ENCODE peak calls at places on chromosomes 1 and 21, in seven cellular contexts. One of them, this sample, is unnamed.

GRCh38 chr1:36179220-36179600 is 23.2 kb downstream of the MAP7D1 start:
- DNase-seq in stimulated activated CD8-positive, alpha-beta memory T cell treated with anti-CD3 and anti-CD28 coated beads, Interleukin-7, amount 100 ng/mL, for 1 hour: no peak
- DNase-seq in activated naive CD4-positive, alpha-beta T cell treated with anti-CD3 and anti-CD28 coated beads for 36 hours: no peak
- DNase-seq in left cardiac atrium: no peak
- DNase-seq in kidney tubule cell: no peak
- DNase-seq in mucosa of descending colon: no peak
- DNase-seq in NCI-H1694: no peak
- DNase-seq in this sample: no peak

GRCh38 chr1:36349241-36349671 is 25.8 kb upstream of the EVA1B start:
- DNase-seq in kidney tubule cell: peak; percentile 52
- DNase-seq in NCI-H1694: no peak
- DNase-seq in activated naive CD4-positive, alpha-beta T cell treated with anti-CD3 and anti-CD28 coated beads for 36 hours: peak; percentile 52
- DNase-seq in stimulated activated CD8-positive, alpha-beta memory T cell treated with anti-CD3 and anti-CD28 coated beads, Interleukin-7, amount 100 ng/mL, for 1 hour: no peak
- DNase-seq in mucosa of descending colon: no peak
- DNase-seq in left cardiac atrium: no peak
- DNase-seq in this sample: peak; percentile 71

GRCh38 chr1:25661043-25661807 is 44.6 kb downstream of the MAN1C1 start:
- DNase-seq in kidney tubule cell: peak; percentile 34
- DNase-seq in stimulated activated CD8-positive, alpha-beta memory T cell treated with anti-CD3 and anti-CD28 coated beads, Interleukin-7, amount 100 ng/mL, for 1 hour: no peak
- DNase-seq in left cardiac atrium: no peak
- DNase-seq in activated naive CD4-positive, alpha-beta T cell treated with anti-CD3 and anti-CD28 coated beads for 36 hours: peak; percentile 2
- DNase-seq in NCI-H1694: no peak
- DNase-seq in mucosa of descending colon: no peak
- DNase-seq in this sample: no peak

GRCh38 chr1:236534164-236534651 is 10.4 kb downstream of the LGALS8 start:
- DNase-seq in NCI-H1694: no peak
- DNase-seq in mucosa of descending colon: no peak
- DNase-seq in activated naive CD4-positive, alpha-beta T cell treated with anti-CD3 and anti-CD28 coated beads for 36 hours: peak; percentile 64
- DNase-seq in left cardiac atrium: no peak
- DNase-seq in kidney tubule cell: peak; percentile 65
- DNase-seq in stimulated activated CD8-positive, alpha-beta memory T cell treated with anti-CD3 and anti-CD28 coated beads, Interleukin-7, amount 100 ng/mL, for 1 hour: no peak
- DNase-seq in this sample: no peak

GRCh38 chr1:27436204-27437159 is 44.1 kb downstream of the GPR3 start:
- DNase-seq in NCI-H1694: no peak
- DNase-seq in mucosa of descending colon: no peak
- DNase-seq in kidney tubule cell: peak; percentile 71
- DNase-seq in left cardiac atrium: no peak
- DNase-seq in stimulated activated CD8-positive, alpha-beta memory T cell treated with anti-CD3 and anti-CD28 coated beads, Interleukin-7, amount 100 ng/mL, for 1 hour: no peak
- DNase-seq in activated naive CD4-positive, alpha-beta T cell treated with anti-CD3 and anti-CD28 coated beads for 36 hours: no peak
- DNase-seq in this sample: no peak

GRCh38 chr21:44727321-44727720 is 15.9 kb upstream of the TSPEAR start:
- DNase-seq in stimulated activated CD8-positive, alpha-beta memory T cell treated with anti-CD3 and anti-CD28 coated beads, Interleukin-7, amount 100 ng/mL, for 1 hour: no peak
- DNase-seq in left cardiac atrium: no peak
- DNase-seq in kidney tubule cell: no peak
- DNase-seq in NCI-H1694: no peak
- DNase-seq in mucosa of descending colon: no peak
- DNase-seq in activated naive CD4-positive, alpha-beta T cell treated with anti-CD3 and anti-CD28 coated beads for 36 hours: no peak
- DNase-seq in this sample: no peak

GRCh38 chr1:207495816-207496792 is at the start of gene CR1:
- DNase-seq in mucosa of descending colon: peak; percentile 55
- DNase-seq in kidney tubule cell: no peak
- DNase-seq in NCI-H1694: no peak
- DNase-seq in left cardiac atrium: peak; percentile 34
- DNase-seq in activated naive CD4-positive, alpha-beta T cell treated with anti-CD3 and anti-CD28 coated beads for 36 hours: peak; percentile 43
- DNase-seq in stimulated activated CD8-positive, alpha-beta memory T cell treated with anti-CD3 and anti-CD28 coated beads, Interleukin-7, amount 100 ng/mL, for 1 hour: no peak
- DNase-seq in this sample: peak; percentile 31

GRCh38 chr1:89986020-89986419 is 8.9 kb upstream of the ZNF326 start:
- DNase-seq in activated naive CD4-positive, alpha-beta T cell treated with anti-CD3 and anti-CD28 coated beads for 36 hours: no peak
- DNase-seq in mucosa of descending colon: no peak
- DNase-seq in stimulated activated CD8-positive, alpha-beta memory T cell treated with anti-CD3 and anti-CD28 coated beads, Interleukin-7, amount 100 ng/mL, for 1 hour: no peak
- DNase-seq in NCI-H1694: peak; percentile 49
- DNase-seq in kidney tubule cell: no peak
- DNase-seq in left cardiac atrium: no peak
- DNase-seq in this sample: no peak

GRCh38 chr1:209600541-209600940 is 17.0 kb downstream of the CAMK1G start:
- DNase-seq in kidney tubule cell: no peak
- DNase-seq in left cardiac atrium: no peak
- DNase-seq in activated naive CD4-positive, alpha-beta T cell treated with anti-CD3 and anti-CD28 coated beads for 36 hours: no peak
- DNase-seq in mucosa of descending colon: no peak
- DNase-seq in stimulated activated CD8-positive, alpha-beta memory T cell treated with anti-CD3 and anti-CD28 coated beads, Interleukin-7, amount 100 ng/mL, for 1 hour: no peak
- DNase-seq in NCI-H1694: no peak
- DNase-seq in this sample: no peak

GRCh38 chr1:210366767-210367166 is 38.1 kb downstream of the HHAT start:
- DNase-seq in kidney tubule cell: no peak
- DNase-seq in NCI-H1694: no peak
- DNase-seq in left cardiac atrium: no peak
- DNase-seq in mucosa of descending colon: no peak
- DNase-seq in stimulated activated CD8-positive, alpha-beta memory T cell treated with anti-CD3 and anti-CD28 coated beads, Interleukin-7, amount 100 ng/mL, for 1 hour: no peak
- DNase-seq in activated naive CD4-positive, alpha-beta T cell treated with anti-CD3 and anti-CD28 coated beads for 36 hours: no peak
- DNase-seq in this sample: no peak

GRCh38 chr1:51558375-51558924 is 39.4 kb upstream of the EPS15 start:
- DNase-seq in kidney tubule cell: peak; percentile 59
- DNase-seq in left cardiac atrium: no peak
- DNase-seq in activated naive CD4-positive, alpha-beta T cell treated with anti-CD3 and anti-CD28 coated beads for 36 hours: no peak
- DNase-seq in mucosa of descending colon: no peak
- DNase-seq in stimulated activated CD8-positive, alpha-beta memory T cell treated with anti-CD3 and anti-CD28 coated beads, Interleukin-7, amount 100 ng/mL, for 1 hour: no peak
- DNase-seq in NCI-H1694: no peak
- DNase-seq in this sample: no peak

GRCh38 chr1:93638307-93638847 is 43.3 kb downstream of the BCAR3 start:
- DNase-seq in stimulated activated CD8-positive, alpha-beta memory T cell treated with anti-CD3 and anti-CD28 coated beads, Interleukin-7, amount 100 ng/mL, for 1 hour: no peak
- DNase-seq in activated naive CD4-positive, alpha-beta T cell treated with anti-CD3 and anti-CD28 coated beads for 36 hours: no peak
- DNase-seq in NCI-H1694: no peak
- DNase-seq in left cardiac atrium: no peak
- DNase-seq in mucosa of descending colon: no peak
- DNase-seq in kidney tubule cell: peak; percentile 43
- DNase-seq in this sample: no peak

GRCh38 chr1:236762410-236762809 is 32.7 kb upstream of the MTR start:
- DNase-seq in left cardiac atrium: no peak
- DNase-seq in activated naive CD4-positive, alpha-beta T cell treated with anti-CD3 and anti-CD28 coated beads for 36 hours: peak; percentile 12
- DNase-seq in kidney tubule cell: no peak
- DNase-seq in NCI-H1694: no peak
- DNase-seq in stimulated activated CD8-positive, alpha-beta memory T cell treated with anti-CD3 and anti-CD28 coated beads, Interleukin-7, amount 100 ng/mL, for 1 hour: no peak
- DNase-seq in mucosa of descending colon: no peak
- DNase-seq in this sample: no peak

GRCh38 chr1:200242379-200243041 is 167.3 kb downstream of the ZNF281 start:
- DNase-seq in NCI-H1694: peak; percentile 83
- DNase-seq in stimulated activated CD8-positive, alpha-beta memory T cell treated with anti-CD3 and anti-CD28 coated beads, Interleukin-7, amount 100 ng/mL, for 1 hour: no peak
- DNase-seq in kidney tubule cell: no peak
- DNase-seq in mucosa of descending colon: no peak
- DNase-seq in left cardiac atrium: no peak
- DNase-seq in activated naive CD4-positive, alpha-beta T cell treated with anti-CD3 and anti-CD28 coated beads for 36 hours: no peak
- DNase-seq in this sample: no peak

GRCh38 chr1:226692067-226692792 is 46.9 kb downstream of the ITPKB start:
- DNase-seq in kidney tubule cell: no peak
- DNase-seq in stimulated activated CD8-positive, alpha-beta memory T cell treated with anti-CD3 and anti-CD28 coated beads, Interleukin-7, amount 100 ng/mL, for 1 hour: no peak
- DNase-seq in left cardiac atrium: no peak
- DNase-seq in NCI-H1694: no peak
- DNase-seq in mucosa of descending colon: no peak
- DNase-seq in activated naive CD4-positive, alpha-beta T cell treated with anti-CD3 and anti-CD28 coated beads for 36 hours: no peak
- DNase-seq in this sample: no peak

GRCh38 chr1:12434174-12434573 is 183.8 kb downstream of the DHRS3 start:
- DNase-seq in mucosa of descending colon: no peak
- DNase-seq in activated naive CD4-positive, alpha-beta T cell treated with anti-CD3 and anti-CD28 coated beads for 36 hours: peak; percentile 89
- DNase-seq in left cardiac atrium: no peak
- DNase-seq in stimulated activated CD8-positive, alpha-beta memory T cell treated with anti-CD3 and anti-CD28 coated beads, Interleukin-7, amount 100 ng/mL, for 1 hour: peak; percentile 40
- DNase-seq in NCI-H1694: no peak
- DNase-seq in kidney tubule cell: peak; percentile 74
- DNase-seq in this sample: no peak

GRCh38 chr1:225349826-225350225 is 78.0 kb downstream of the LBR start:
- DNase-seq in stimulated activated CD8-positive, alpha-beta memory T cell treated with anti-CD3 and anti-CD28 coated beads, Interleukin-7, amount 100 ng/mL, for 1 hour: no peak
- DNase-seq in mucosa of descending colon: no peak
- DNase-seq in activated naive CD4-positive, alpha-beta T cell treated with anti-CD3 and anti-CD28 coated beads for 36 hours: no peak
- DNase-seq in NCI-H1694: no peak
- DNase-seq in kidney tubule cell: no peak
- DNase-seq in left cardiac atrium: no peak
- DNase-seq in this sample: no peak

GRCh38 chr1:26799479-26800133 is 11.9 kb downstream of the PIGV start:
- DNase-seq in mucosa of descending colon: no peak
- DNase-seq in stimulated activated CD8-positive, alpha-beta memory T cell treated with anti-CD3 and anti-CD28 coated beads, Interleukin-7, amount 100 ng/mL, for 1 hour: no peak
- DNase-seq in activated naive CD4-positive, alpha-beta T cell treated with anti-CD3 and anti-CD28 coated beads for 36 hours: peak; percentile 46
- DNase-seq in kidney tubule cell: peak; percentile 90
- DNase-seq in left cardiac atrium: peak; percentile 79
- DNase-seq in NCI-H1694: no peak
- DNase-seq in this sample: no peak

GRCh38 chr1:29687166-29687565 is 450.8 kb downstream of the PTPRU start:
- DNase-seq in left cardiac atrium: no peak
- DNase-seq in activated naive CD4-positive, alpha-beta T cell treated with anti-CD3 and anti-CD28 coated beads for 36 hours: no peak
- DNase-seq in mucosa of descending colon: no peak
- DNase-seq in kidney tubule cell: no peak
- DNase-seq in NCI-H1694: no peak
- DNase-seq in stimulated activated CD8-positive, alpha-beta memory T cell treated with anti-CD3 and anti-CD28 coated beads, Interleukin-7, amount 100 ng/mL, for 1 hour: no peak
- DNase-seq in this sample: no peak

GRCh38 chr1:3625151-3625907 is 514 bp downstream of the TPRG1L start:
- DNase-seq in stimulated activated CD8-positive, alpha-beta memory T cell treated with anti-CD3 and anti-CD28 coated beads, Interleukin-7, amount 100 ng/mL, for 1 hour: no peak
- DNase-seq in activated naive CD4-positive, alpha-beta T cell treated with anti-CD3 and anti-CD28 coated beads for 36 hours: no peak
- DNase-seq in mucosa of descending colon: peak; percentile 77
- DNase-seq in NCI-H1694: no peak
- DNase-seq in kidney tubule cell: peak; percentile 50
- DNase-seq in left cardiac atrium: peak; percentile 50
- DNase-seq in this sample: no peak

GRCh38 chr1:39655578-39656268 is 16.2 kb downstream of the NT5C1A start:
- DNase-seq in mucosa of descending colon: no peak
- DNase-seq in kidney tubule cell: no peak
- DNase-seq in activated naive CD4-positive, alpha-beta T cell treated with anti-CD3 and anti-CD28 coated beads for 36 hours: no peak
- DNase-seq in NCI-H1694: no peak
- DNase-seq in left cardiac atrium: no peak
- DNase-seq in stimulated activated CD8-positive, alpha-beta memory T cell treated with anti-CD3 and anti-CD28 coated beads, Interleukin-7, amount 100 ng/mL, for 1 hour: no peak
- DNase-seq in this sample: no peak

GRCh38 chr1:230308039-230308438 is 118.1 kb downstream of the PGBD5 start:
- DNase-seq in mucosa of descending colon: peak; percentile 93
- DNase-seq in stimulated activated CD8-positive, alpha-beta memory T cell treated with anti-CD3 and anti-CD28 coated beads, Interleukin-7, amount 100 ng/mL, for 1 hour: no peak
- DNase-seq in activated naive CD4-positive, alpha-beta T cell treated with anti-CD3 and anti-CD28 coated beads for 36 hours: no peak
- DNase-seq in left cardiac atrium: peak; percentile 87
- DNase-seq in NCI-H1694: no peak
- DNase-seq in kidney tubule cell: peak; percentile 98
- DNase-seq in this sample: no peak

GRCh38 chr1:157626099-157626498 is 28.2 kb upstream of the FCRL4 start:
- DNase-seq in NCI-H1694: no peak
- DNase-seq in activated naive CD4-positive, alpha-beta T cell treated with anti-CD3 and anti-CD28 coated beads for 36 hours: peak; percentile 51
- DNase-seq in kidney tubule cell: peak; percentile 18
- DNase-seq in left cardiac atrium: no peak
- DNase-seq in mucosa of descending colon: no peak
- DNase-seq in stimulated activated CD8-positive, alpha-beta memory T cell treated with anti-CD3 and anti-CD28 coated beads, Interleukin-7, amount 100 ng/mL, for 1 hour: no peak
- DNase-seq in this sample: peak; percentile 8

GRCh38 chr21:42537106-42537742 is 23.6 kb downstream of the SLC37A1 start:
- DNase-seq in left cardiac atrium: peak; percentile 3
- DNase-seq in activated naive CD4-positive, alpha-beta T cell treated with anti-CD3 and anti-CD28 coated beads for 36 hours: peak; percentile 54
- DNase-seq in NCI-H1694: no peak
- DNase-seq in stimulated activated CD8-positive, alpha-beta memory T cell treated with anti-CD3 and anti-CD28 coated beads, Interleukin-7, amount 100 ng/mL, for 1 hour: no peak
- DNase-seq in kidney tubule cell: no peak
- DNase-seq in mucosa of descending colon: no peak
- DNase-seq in this sample: no peak

GRCh38 chr1:209434066-209434465 is 149.4 kb upstream of the CAMK1G start:
- DNase-seq in activated naive CD4-positive, alpha-beta T cell treated with anti-CD3 and anti-CD28 coated beads for 36 hours: no peak
- DNase-seq in mucosa of descending colon: no peak
- DNase-seq in kidney tubule cell: peak; percentile 57
- DNase-seq in stimulated activated CD8-positive, alpha-beta memory T cell treated with anti-CD3 and anti-CD28 coated beads, Interleukin-7, amount 100 ng/mL, for 1 hour: no peak
- DNase-seq in left cardiac atrium: no peak
- DNase-seq in NCI-H1694: no peak
- DNase-seq in this sample: no peak

GRCh38 chr1:39387452-39387851 is 104.0 kb upstream of the BMP8A start:
- DNase-seq in mucosa of descending colon: no peak
- DNase-seq in kidney tubule cell: peak; percentile 89
- DNase-seq in NCI-H1694: no peak
- DNase-seq in stimulated activated CD8-positive, alpha-beta memory T cell treated with anti-CD3 and anti-CD28 coated beads, Interleukin-7, amount 100 ng/mL, for 1 hour: no peak
- DNase-seq in left cardiac atrium: no peak
- DNase-seq in activated naive CD4-positive, alpha-beta T cell treated with anti-CD3 and anti-CD28 coated beads for 36 hours: no peak
- DNase-seq in this sample: no peak

GRCh38 chr1:223364685-223365382 is 858 bp upstream of the SUSD4 start:
- DNase-seq in mucosa of descending colon: no peak
- DNase-seq in kidney tubule cell: peak; percentile 10
- DNase-seq in activated naive CD4-positive, alpha-beta T cell treated with anti-CD3 and anti-CD28 coated beads for 36 hours: peak; percentile 16
- DNase-seq in left cardiac atrium: peak; percentile 30
- DNase-seq in stimulated activated CD8-positive, alpha-beta memory T cell treated with anti-CD3 and anti-CD28 coated beads, Interleukin-7, amount 100 ng/mL, for 1 hour: no peak
- DNase-seq in NCI-H1694: no peak
- DNase-seq in this sample: peak; percentile 10

GRCh38 chr21:18041012-18041411 is 203.6 kb upstream of the CHODL start:
- DNase-seq in left cardiac atrium: no peak
- DNase-seq in activated naive CD4-positive, alpha-beta T cell treated with anti-CD3 and anti-CD28 coated beads for 36 hours: peak; percentile 20
- DNase-seq in NCI-H1694: peak; percentile 66
- DNase-seq in mucosa of descending colon: no peak
- DNase-seq in stimulated activated CD8-positive, alpha-beta memory T cell treated with anti-CD3 and anti-CD28 coated beads, Interleukin-7, amount 100 ng/mL, for 1 hour: no peak
- DNase-seq in kidney tubule cell: peak; percentile 8
- DNase-seq in this sample: no peak

GRCh38 chr1:98104285-98104684 is 183.5 kb upstream of the DPYD start:
- DNase-seq in activated naive CD4-positive, alpha-beta T cell treated with anti-CD3 and anti-CD28 coated beads for 36 hours: no peak
- DNase-seq in left cardiac atrium: no peak
- DNase-seq in kidney tubule cell: peak; percentile 12
- DNase-seq in NCI-H1694: peak; percentile 95
- DNase-seq in stimulated activated CD8-positive, alpha-beta memory T cell treated with anti-CD3 and anti-CD28 coated beads, Interleukin-7, amount 100 ng/mL, for 1 hour: no peak
- DNase-seq in mucosa of descending colon: no peak
- DNase-seq in this sample: no peak